ENCODE peak calls at places on chromosomes 11 and 22, in four cellular contexts. X is CD8-positive, alpha-beta T cell; D is ovary; K is astrocyte of the spinal cord. A is an unnamed sample.

GRCh38 chr22:50398698-50399648 is 55.8 kb downstream of the PPP6R2 start:
- DNase-seq in D (no peak), K (no peak), X (no peak), A (no peak)

GRCh38 chr22:28004021-28004420 is 85.0 kb upstream of the PITPNB start:
- DNase-seq in X (no peak), K (no peak), D (no peak), A (no peak)

GRCh38 chr11:1237128-1237580 is 14.3 kb downstream of the MUC5B start:
- DNase-seq in D (no peak), X (no peak), K (no peak), A (no peak)

GRCh38 chr11:2342557-2342956 is 34.6 kb upstream of the CD81 start:
- DNase-seq in X (no peak), D (no peak), K (no peak), A (no peak)

GRCh38 chr11:127994736-127995135 is 592.6 kb downstream of the ETS1 start:
- DNase-seq in D (no peak), K (peak), X (no peak), A (peak)

GRCh38 chr11:95283653-95284052 is 52.7 kb upstream of the SESN3 start:
- DNase-seq in K (no peak), D (no peak), X (no peak), A (no peak)

GRCh38 chr11:119594639-119595249 is 134.3 kb downstream of the NECTIN1 start:
- DNase-seq in X (no peak), D (no peak), K (peak), A (peak)

GRCh38 chr11:134785660-134786284 is 373.7 kb upstream of the B3GAT1 start:
- DNase-seq in D (no peak), X (no peak), K (no peak), A (no peak)

GRCh38 chr11:6319879-6320410 is 356 bp downstream of the CAVIN3 start:
- DNase-seq in X (no peak), D (peak), K (peak), A (peak)

GRCh38 chr11:32893947-32894827 is 1.6 kb downstream of the QSER1 start:
- DNase-seq in D (peak), X (no peak), K (peak), A (peak)

GRCh38 chr22:42611076-42611475 is 3.6 kb downstream of the POLDIP3 start:
- DNase-seq in K (no peak), X (no peak), D (no peak), A (no peak)

GRCh38 chr22:45621836-45622600 is 49.6 kb upstream of the ATXN10 start:
- DNase-seq in D (no peak), K (no peak), X (no peak), A (no peak)

GRCh38 chr22:38758276-38758945 is 2.6 kb upstream of the SUN2 start:
- DNase-seq in K (no peak), X (peak), D (no peak), A (no peak)

GRCh38 chr11:89625171-89625570 is 84.9 kb upstream of the TRIM77 start:
- DNase-seq in X (no peak), K (no peak), D (no peak), A (no peak)

GRCh38 chr11:95024958-95025357 is at the start of gene KDM4E:
- DNase-seq in K (no peak), D (no peak), X (no peak), A (no peak)

GRCh38 chr11:83671295-83671694 is 385.1 kb upstream of the CCDC90B start:
- DNase-seq in X (no peak), D (no peak), K (no peak), A (peak)

GRCh38 chr11:122488892-122489291 is 166.6 kb upstream of the UBASH3B start:
- DNase-seq in X (no peak), D (no peak), K (no peak), A (no peak)

GRCh38 chr11:131425285-131425684 is 54.9 kb downstream of the NTM start:
- DNase-seq in D (no peak), X (no peak), K (no peak), A (no peak)

GRCh38 chr11:21460082-21460481 is 732.8 kb upstream of the ANO5 start:
- DNase-seq in K (no peak), D (no peak), X (no peak), A (no peak)

GRCh38 chr11:74307409-74307808 is 4.0 kb downstream of the P4HA3 start:
- DNase-seq in K (peak), D (no peak), X (no peak), A (no peak)

GRCh38 chr11:107257660-107258059 is 200.0 kb downstream of the CWF19L2 start:
- DNase-seq in X (no peak), D (no peak), K (no peak), A (no peak)

GRCh38 chr11:125724125-125724524 is 22.0 kb upstream of the PATE1 start:
- DNase-seq in K (no peak), X (no peak), D (no peak), A (peak)

GRCh38 chr11:102911758-102912481 is 37.1 kb upstream of the MMP12 start:
- DNase-seq in X (no peak), K (no peak), D (no peak), A (peak)

GRCh38 chr22:23278883-23279675 is 98.8 kb downstream of the BCR start:
- DNase-seq in X (no peak), K (no peak), D (no peak), A (no peak)

GRCh38 chr11:17386331-17387084 is 2.0 kb downstream of the KCNJ11 start:
- DNase-seq in D (no peak), K (peak), X (no peak), A (peak)

GRCh38 chr11:48093323-48093722 is 113.0 kb downstream of the PTPRJ start:
- DNase-seq in X (no peak), K (no peak), D (no peak), A (no peak)

GRCh38 chr22:23263651-23264555 is 83.6 kb downstream of the BCR start:
- DNase-seq in K (no peak), D (no peak), X (peak), A (peak)

GRCh38 chr11:46049325-46049860 is 71.9 kb downstream of the PHF21A start:
- DNase-seq in D (no peak), K (no peak), X (no peak), A (no peak)

GRCh38 chr22:42627981-42628380 is 12.4 kb downstream of the ATP5MGL start:
- DNase-seq in X (no peak), D (no peak), K (no peak), A (no peak)

GRCh38 chr11:57207160-57207559 is 25.4 kb downstream of the LRRC55 start:
- DNase-seq in D (no peak), K (no peak), X (no peak), A (no peak)

GRCh38 chr11:57203882-57204281 is 22.1 kb downstream of the LRRC55 start:
- DNase-seq in K (no peak), X (no peak), D (no peak), A (no peak)

GRCh38 chr11:57203359-57203758 is 21.6 kb downstream of the LRRC55 start:
- DNase-seq in X (no peak), D (no peak), K (no peak), A (no peak)

GRCh38 chr11:57202282-57202681 is 20.5 kb downstream of the LRRC55 start:
- DNase-seq in D (no peak), X (no peak), K (no peak), A (no peak)

DNA sequence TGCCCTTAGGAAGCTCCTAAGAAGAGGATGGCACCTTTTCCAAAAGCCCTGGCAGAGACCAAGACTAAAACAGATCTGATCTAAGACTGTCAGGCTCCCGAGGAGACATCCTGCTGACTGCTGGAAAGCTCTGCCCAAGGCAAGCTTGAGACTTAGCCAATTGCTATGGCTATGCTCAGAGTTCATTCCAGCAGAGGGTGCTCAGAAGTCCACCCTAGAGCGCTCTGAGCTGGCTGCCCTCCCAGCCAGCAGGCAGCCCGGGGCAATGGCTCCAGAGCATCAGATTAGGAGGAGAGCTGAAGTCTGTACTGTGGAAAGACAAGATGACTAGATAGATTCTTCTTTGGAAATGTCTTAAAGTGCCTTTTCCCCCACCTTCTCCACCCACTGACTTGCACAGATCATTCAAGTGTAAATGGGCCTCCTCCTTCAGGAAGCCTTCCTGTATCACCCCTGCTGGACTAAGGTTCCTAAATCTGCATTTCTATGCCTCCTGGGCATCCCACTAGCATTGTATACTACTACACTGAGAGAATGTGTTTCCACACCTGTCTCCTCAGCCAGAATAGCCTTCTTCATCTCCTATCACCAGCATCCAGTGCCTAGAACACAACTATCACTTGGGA is 23.4 kb downstream of the LRRC55 start:
- DNase-seq in D (no peak), K (peak), X (no peak), A (peak)
- TF ChIP-seq CTCF in D (no peak), K (peak), X (no peak), A (peak)

DNA sequence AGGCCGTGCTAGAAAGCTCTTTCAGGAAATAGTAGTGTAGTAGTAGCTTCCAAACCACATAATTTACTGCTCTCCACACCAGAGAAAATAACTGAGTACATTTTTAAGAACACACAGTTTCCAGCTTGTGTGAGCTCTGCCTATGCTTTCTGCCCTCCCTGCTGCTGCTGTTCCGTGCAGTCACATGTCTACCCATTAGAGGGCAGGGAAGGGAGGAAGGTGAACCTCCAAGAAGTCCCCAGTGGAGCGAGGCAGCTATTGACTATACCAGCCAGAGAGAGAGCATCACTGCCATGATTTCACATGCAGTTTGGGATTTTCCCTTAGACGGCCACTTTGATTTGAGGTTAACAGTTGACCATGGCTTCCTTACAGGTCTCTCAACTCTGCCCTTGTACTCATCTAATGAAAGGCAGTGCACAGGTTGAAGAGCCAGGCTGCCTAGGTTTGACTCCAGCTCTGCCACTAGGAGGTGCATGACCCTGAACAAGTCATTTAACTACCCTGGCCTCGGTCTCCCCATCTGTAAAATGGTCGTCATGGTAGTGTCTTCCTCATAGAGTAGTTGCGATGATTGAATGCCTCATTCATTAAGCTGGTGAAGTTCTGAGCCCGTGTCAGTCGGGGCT is 19.7 kb upstream of the CTTN start:
- DNase-seq in D (no peak), X (no peak), K (no peak), A (no peak)
- TF ChIP-seq CTCF in D (no peak), X (no peak), K (no peak), A (peak)

GRCh38 chr22:20430641-20431519 is 6.7 kb downstream of the SCARF2 start:
- DNase-seq in X (peak), K (no peak), D (no peak), A (no peak)
- TF ChIP-seq CTCF in X (peak), K (peak), D (no peak), A (peak)

GRCh38 chr11:64568041-64568571 is 22.9 kb upstream of the SLC22A12 start:
- DNase-seq in X (no peak), K (no peak), D (no peak), A (no peak)

GRCh38 chr11:64564947-64565889 is 25.8 kb upstream of the SLC22A12 start:
- DNase-seq in D (no peak), K (no peak), X (no peak), A (no peak)

GRCh38 chr11:64566915-64567882 is 23.8 kb upstream of the SLC22A12 start:
- DNase-seq in K (no peak), X (no peak), D (no peak), A (no peak)

GRCh38 chr11:64564419-64564818 is 26.6 kb upstream of the SLC22A12 start:
- DNase-seq in X (no peak), D (no peak), K (no peak), A (no peak)

DNA sequence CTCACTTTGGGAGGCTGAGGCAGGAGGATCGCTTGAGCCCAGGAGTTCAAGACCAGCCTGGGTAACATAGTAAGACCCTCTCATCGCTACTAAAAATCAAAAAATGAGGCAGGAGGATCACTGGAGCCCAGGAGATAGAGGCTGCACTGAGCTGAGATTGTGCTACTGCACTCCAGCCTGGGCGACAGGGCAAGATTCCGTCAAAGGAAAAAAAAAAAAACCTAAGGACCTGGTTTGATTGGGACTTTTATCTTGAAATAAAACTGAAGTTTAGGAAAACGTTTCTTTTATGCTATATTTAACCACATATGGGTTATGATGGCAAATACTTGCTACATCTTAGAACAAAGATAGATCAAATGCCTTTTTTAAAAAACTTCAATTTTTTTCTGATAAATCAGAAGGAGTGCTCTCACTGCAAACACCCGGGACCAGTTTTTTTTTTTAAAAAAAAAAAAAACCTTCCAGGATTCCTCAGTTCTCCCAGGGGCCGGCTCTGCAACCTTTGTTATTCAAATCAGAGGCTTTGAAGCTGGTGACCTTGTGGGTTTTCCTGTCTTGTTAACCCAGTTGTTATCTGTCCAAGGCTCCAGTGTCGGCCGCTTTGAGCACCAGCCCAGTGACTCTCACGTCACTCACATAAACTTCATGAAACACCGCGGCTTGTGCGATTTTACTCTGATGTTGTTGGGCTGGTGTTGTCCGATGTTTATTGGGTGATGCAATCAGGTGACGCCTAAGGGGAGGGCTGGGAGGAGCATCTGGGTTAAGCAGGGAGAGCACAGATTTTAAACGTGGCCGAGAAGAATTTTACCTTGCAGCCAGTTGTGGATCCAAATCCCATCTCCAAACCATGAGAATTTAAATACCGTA is 24.7 kb upstream of the SLC22A12 start:
- DNase-seq in X (no peak), K (peak), D (peak), A (peak)
- TF ChIP-seq CTCF in X (no peak), K (no peak), D (no peak), A (no peak)

GRCh38 chr22:36369004-36369921 is 18.5 kb downstream of the MYH9 start:
- DNase-seq in K (peak), D (no peak), X (peak), A (no peak)

GRCh38 chr22:36367479-36367878 is 20.3 kb downstream of the MYH9 start:
- DNase-seq in K (no peak), D (no peak), X (no peak), A (no peak)

GRCh38 chr22:36367066-36367465 is 20.7 kb downstream of the MYH9 start:
- DNase-seq in X (no peak), D (no peak), K (no peak), A (no peak)

GRCh38 chr22:36369922-36370781 is 17.6 kb downstream of the MYH9 start:
- DNase-seq in D (peak), X (no peak), K (peak), A (peak)

DNA sequence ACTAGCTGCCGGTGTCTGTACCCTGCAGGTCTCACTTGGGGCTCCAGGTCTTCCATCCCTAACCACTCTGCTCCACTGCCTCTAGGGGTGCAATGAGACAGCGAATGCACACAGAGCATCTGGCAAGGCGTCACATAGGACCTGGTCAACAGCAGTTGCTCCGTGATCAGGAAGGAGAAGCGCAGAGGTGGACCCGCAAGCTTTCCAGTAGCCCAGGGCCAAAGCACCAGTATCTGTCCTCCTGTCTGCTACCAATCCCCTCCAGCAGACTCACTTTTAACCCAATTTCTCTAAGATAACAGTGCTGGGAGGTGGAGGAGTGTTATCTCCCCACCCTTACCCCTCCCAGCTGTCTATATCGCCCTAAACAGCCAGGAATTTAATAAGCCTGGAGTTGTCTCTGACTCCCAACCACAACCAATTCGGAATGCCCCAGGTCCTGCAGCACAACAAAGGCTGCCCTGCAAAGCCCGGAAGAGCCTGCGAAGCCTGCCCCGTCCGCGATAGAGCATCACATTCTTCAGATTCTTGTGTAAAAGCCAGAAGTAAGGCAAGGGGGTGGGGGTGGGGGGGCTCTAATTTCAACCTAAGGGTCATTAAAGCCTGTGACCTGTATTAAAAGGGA is 19.3 kb downstream of the MYH9 start:
- DNase-seq in D (no peak), X (peak), K (peak), A (peak)
- TF ChIP-seq CTCF in D (no peak), X (no peak), K (peak), A (peak)

GRCh38 chr22:36335621-36336020 is 52.1 kb downstream of the MYH9 start:
- DNase-seq in D (no peak), X (peak), K (no peak), A (no peak)

GRCh38 chr22:36334838-36335603 is 52.7 kb downstream of the MYH9 start:
- DNase-seq in K (peak), X (peak), D (no peak), A (peak)

GRCh38 chr22:36333632-36334031 is 54.1 kb downstream of the MYH9 start:
- DNase-seq in X (no peak), D (no peak), K (no peak), A (no peak)

GRCh38 chr22:36332623-36333331 is 55.0 kb downstream of the MYH9 start:
- DNase-seq in D (no peak), K (peak), X (peak), A (peak)

DNA sequence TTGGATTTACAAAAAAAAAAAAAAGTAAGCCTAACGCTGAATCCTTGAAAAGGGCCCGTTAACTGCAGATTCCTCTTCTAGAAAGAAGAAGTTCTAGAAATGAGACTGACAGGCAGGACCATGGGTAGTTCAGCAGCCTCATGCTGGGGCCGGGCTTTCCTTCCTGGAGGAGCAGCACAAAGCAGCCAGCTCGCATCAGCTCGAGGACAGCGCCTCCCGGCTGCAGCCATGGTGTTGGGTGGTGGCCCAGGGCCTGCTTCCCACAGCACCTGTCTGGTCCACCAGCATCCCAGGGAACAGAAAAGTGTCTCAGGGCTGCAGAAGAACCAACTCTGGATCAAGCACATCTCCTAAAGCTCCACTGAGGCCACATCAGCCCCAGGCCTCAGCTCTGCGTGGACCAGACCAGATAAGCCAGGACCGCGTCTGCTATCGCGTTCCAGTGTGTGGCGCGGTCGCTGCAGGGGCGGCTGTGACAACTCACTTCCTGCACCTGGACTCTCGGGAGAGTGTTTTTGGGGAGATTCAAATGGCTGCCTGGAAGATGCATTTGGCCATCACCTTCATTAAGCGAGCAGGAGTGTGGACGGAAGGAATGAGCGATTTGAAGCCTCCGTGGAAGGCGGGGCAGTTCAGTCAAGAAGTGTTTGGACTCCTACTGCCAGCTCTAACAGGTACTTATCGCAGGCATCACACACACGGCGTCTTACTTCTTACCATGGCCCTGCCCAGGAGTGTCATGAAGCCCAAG is 53.5 kb downstream of the MYH9 start:
- DNase-seq in D (no peak), K (no peak), X (peak), A (no peak)
- TF ChIP-seq CTCF in D (no peak), K (peak), X (no peak), A (peak)